ENCODE peak calls at places on chromosomes 12 and 14, in eight cellular contexts. R is transverse colon, V is A549, K is gastrocnemius medialis, D is HepG2, O is testis, P is IMR-90, Q is stomach. L is an unnamed sample.

GRCh38 chr12:42360747-42361403 is 34.9 kb downstream of the PPHLN1 start:
- DNase-seq in O (no peak), P (peak; percentile 25), K (no peak), R (no peak), V (no peak), Q (no peak), D (no peak), L (no peak)

GRCh38 chr12:92543359-92543758 is 159.4 kb upstream of the PLEKHG7 start:
- DNase-seq in O (no peak), V (no peak), P (no peak), D (peak; percentile 8), Q (peak; percentile 44), K (no peak), R (peak; percentile 29), L (peak; percentile 71)

GRCh38 chr14:39467889-39468524 is 35.8 kb upstream of the FBXO33 start:
- DNase-seq in R (no peak), K (no peak), Q (no peak), P (peak; percentile 43), V (no peak), D (peak; percentile 83), O (no peak), L (no peak)

GRCh38 chr14:33602396-33602795 is 348.5 kb downstream of the EGLN3 start:
- DNase-seq in V (no peak), O (no peak), D (no peak), K (no peak), Q (no peak), R (no peak), P (no peak), L (no peak)

GRCh38 chr14:39218171-39218769 is 15.4 kb upstream of the MIA2 start:
- DNase-seq in K (no peak), V (peak; percentile 34), Q (no peak), O (peak; percentile 17), D (peak; percentile 59), R (no peak), P (peak; percentile 14), L (no peak)

GRCh38 chr12:25811656-25812126 is 146.8 kb upstream of the RASSF8 start:
- DNase-seq in K (no peak), D (no peak), Q (no peak), R (no peak), O (no peak), P (peak; percentile 36), V (peak; percentile 13), L (no peak)

GRCh38 chr12:54555670-54556257 is 6.4 kb downstream of the PDE1B start:
- DNase-seq in O (no peak), Q (no peak), D (no peak), V (no peak), P (no peak), K (no peak), R (no peak), L (no peak)

GRCh38 chr12:124740691-124741137 is 123.0 kb downstream of the SCARB1 start:
- DNase-seq in V (no peak), Q (peak; percentile 78), R (peak; percentile 50), D (peak; percentile 71), K (peak; percentile 51), P (peak; percentile 66), O (no peak), L (no peak)

GRCh38 chr14:36019126-36019525 is 157.4 kb downstream of the PTCSC3 start:
- DNase-seq in V (no peak), P (no peak), Q (no peak), O (no peak), D (no peak), R (no peak), K (no peak), L (no peak)

GRCh38 chr12:22518067-22518719 is 26.1 kb downstream of the C2CD5 start:
- DNase-seq in K (no peak), Q (peak; percentile 84), O (no peak), D (no peak), P (peak; percentile 15), V (no peak), R (no peak), L (peak; percentile 88)

GRCh38 chr12:29008786-29009185 is 140.3 kb upstream of the FAR2 start:
- DNase-seq in Q (no peak), R (no peak), D (no peak), O (no peak), P (no peak), K (no peak), V (no peak), L (no peak)

GRCh38 chr12:93733358-93733757 is 56.2 kb downstream of the CRADD start:
- DNase-seq in P (no peak), K (no peak), Q (no peak), R (no peak), D (no peak), O (no peak), V (no peak), L (no peak)

GRCh38 chr12:124536613-124537012 is 30.8 kb downstream of the NCOR2 start:
- DNase-seq in V (no peak), Q (no peak), K (no peak), O (no peak), P (peak; percentile 65), R (no peak), D (no peak), L (no peak)

GRCh38 chr14:85195872-85196477 is 334.0 kb upstream of the FLRT2 start:
- DNase-seq in P (peak; percentile 11), K (no peak), Q (no peak), O (peak; percentile 16), V (peak; percentile 16), D (no peak), R (no peak), L (peak; percentile 20)

GRCh38 chr12:19506497-19506896 is 67.2 kb downstream of the AEBP2 start:
- DNase-seq in P (no peak), Q (no peak), R (no peak), O (no peak), V (no peak), K (no peak), D (no peak), L (no peak)

GRCh38 chr12:41509655-41510054 is 321.5 kb downstream of the PDZRN4 start:
- DNase-seq in P (no peak), O (no peak), K (no peak), D (no peak), R (no peak), Q (no peak), V (no peak), L (no peak)

GRCh38 chr12:114096461-114096860 is 130.3 kb upstream of the RBM19 start:
- DNase-seq in O (no peak), R (no peak), P (peak; percentile 31), D (no peak), K (no peak), V (no peak), Q (no peak), L (no peak)

GRCh38 chr14:63134801-63135200 is 69.4 kb upstream of the RHOJ start:
- DNase-seq in D (no peak), P (peak; percentile 35), Q (no peak), O (no peak), K (no peak), V (no peak), R (no peak), L (no peak)

GRCh38 chr14:104586832-104587620 is 7.5 kb downstream of the C14orf180 start:
- DNase-seq in V (no peak), P (no peak), Q (peak; percentile 80), O (peak; percentile 36), K (peak; percentile 63), R (no peak), D (no peak), L (peak; percentile 16)

GRCh38 chr14:78202976-78203375 is 32.8 kb downstream of the NRXN3 start:
- DNase-seq in K (no peak), O (no peak), D (no peak), R (no peak), V (no peak), Q (no peak), P (no peak), L (no peak)

GRCh38 chr12:93100610-93101009 is 171.5 kb upstream of the EEA1 start:
- DNase-seq in D (no peak), K (no peak), O (no peak), V (no peak), Q (no peak), R (no peak), P (no peak), L (no peak)

GRCh38 chr12:57091633-57092528 is 3.0 kb downstream of the NAB2 start:
- DNase-seq in O (no peak), R (no peak), Q (no peak), P (no peak), K (no peak), D (no peak), V (no peak), L (no peak)
- TF ChIP-seq POLR2A in O (no peak), R (no peak), Q (no peak), P (no peak), K (no peak), D (no peak), V (no peak), L (no peak)

GRCh38 chr12:52452101-52452500 is at the start of gene KRT6B:
- DNase-seq in R (no peak), Q (no peak), V (no peak), D (no peak), K (no peak), O (no peak), P (no peak), L (no peak)

GRCh38 chr12:52455818-52456217 is 3.9 kb upstream of the KRT6B start:
- DNase-seq in Q (no peak), R (no peak), D (no peak), P (no peak), V (no peak), O (no peak), K (no peak), L (no peak)

GRCh38 chr12:52454411-52455201 is 2.7 kb upstream of the KRT6B start:
- DNase-seq in V (no peak), D (no peak), Q (no peak), K (no peak), O (no peak), P (no peak), R (no peak), L (no peak)
- H3K27ac ChIP-seq in V (no peak overlapping the region), D (no peak overlapping the region), Q (no peak overlapping the region), K (no peak overlapping the region), O (no peak overlapping the region), P (no peak overlapping the region), R (peak overlapping the region; percentile 23), L (no peak overlapping the region)

GRCh38 chr14:69358233-69358963 is 39.7 kb downstream of the ERH start:
- DNase-seq in V (no peak), K (no peak), Q (no peak), P (peak; percentile 6), D (no peak), R (no peak), O (no peak), L (no peak)

GRCh38 chr14:69355155-69355954 is 42.7 kb downstream of the ERH start:
- DNase-seq in K (no peak), P (no peak), Q (no peak), R (no peak), O (no peak), D (no peak), V (no peak), L (no peak)

GRCh38 chr14:69355955-69356321 is 42.2 kb downstream of the ERH start:
- DNase-seq in K (peak; percentile 19), Q (no peak), D (no peak), O (no peak), V (no peak), P (peak; percentile 78), R (no peak), L (no peak)

GRCh38 chr14:69357544-69358200 is 40.4 kb downstream of the ERH start:
- DNase-seq in Q (no peak), R (no peak), P (no peak), O (no peak), V (no peak), D (no peak), K (no peak), L (no peak)

GRCh38 chr14:69356903-69357543 is 41.1 kb downstream of the ERH start:
- DNase-seq in D (peak; percentile 18), Q (no peak), K (no peak), O (no peak), P (no peak), V (no peak), R (no peak), L (no peak)
- TF ChIP-seq CTCF in D (no peak), Q (no peak), K (no peak), O (no peak), P (no peak), V (no peak), R (no peak), L (no peak)

GRCh38 chr14:49971156-49972141 is 78.6 kb downstream of the ARF6 start:
- DNase-seq in Q (no peak), K (no peak), O (no peak), P (peak; percentile 25), R (peak; percentile 63), V (no peak), D (no peak), L (no peak)
- TF ChIP-seq POLR2A in Q (no peak), K (no peak), O (no peak), P (no peak), R (peak; percentile 48), V (no peak), D (no peak), L (no peak)

L was measured in body of pancreas.